ENCODE peak calls at places on chromosomes 1 and 21, in eight cellular contexts. F is C1 segment of cervical spinal cord; R is activated naive CD4-positive, alpha-beta T cell; J is mesendoderm; D is T-helper 9 cell; Q is cardiac muscle cell; W is T follicular helper cell; X is NCI-H1930. E is an unnamed sample.

GRCh38 chr1:70140894-70141293 is 64.5 kb downstream of the LRRC40 start:
- DNase-seq in J (peak), D (no peak), X (no peak), R (no peak), W (no peak), F (no peak), Q (peak), E (no peak)

GRCh38 chr1:58211857-58212256 is 334.7 kb downstream of the OMA1 start:
- DNase-seq in R (no peak), Q (no peak), F (no peak), W (no peak), X (no peak), J (no peak), D (no peak), E (no peak)

GRCh38 chr1:53305650-53306049 is 22.2 kb downstream of the LRP8 start:
- DNase-seq in F (no peak), R (no peak), D (no peak), J (no peak), Q (no peak), X (no peak), W (no peak), E (no peak)

GRCh38 chr1:31978853-31979400 is 34.7 kb upstream of the KHDRBS1 start:
- DNase-seq in J (peak), W (no peak), Q (peak), F (no peak), X (no peak), D (no peak), R (no peak), E (no peak)

GRCh38 chr1:41687007-41687406 is 202.5 kb upstream of the EDN2 start:
- DNase-seq in F (no peak), R (no peak), X (no peak), J (no peak), W (no peak), Q (no peak), D (no peak), E (no peak)

GRCh38 chr1:105565006-105565405 is 1491.5 kb upstream of the PRMT6 start:
- DNase-seq in X (no peak), W (no peak), Q (no peak), J (no peak), R (no peak), D (no peak), F (no peak), E (no peak)

GRCh38 chr1:8189931-8190483 is 127.9 kb upstream of the SLC45A1 start:
- DNase-seq in R (no peak), X (no peak), D (no peak), F (no peak), J (no peak), W (no peak), Q (no peak), E (no peak)

GRCh38 chr1:174989540-174990181 is 10.1 kb upstream of the CACYBP start:
- DNase-seq in J (no peak), W (no peak), D (no peak), R (no peak), Q (no peak), X (no peak), F (no peak), E (no peak)

GRCh38 chr1:26853156-26853555 is 9.8 kb upstream of the SFN start:
- DNase-seq in W (peak), R (peak), F (peak), X (peak), D (peak), Q (peak), J (peak), E (no peak)

GRCh38 chr1:161486806-161487482 is 18.3 kb upstream of the FCGR2A start:
- DNase-seq in J (peak), X (peak), D (no peak), R (no peak), F (no peak), Q (peak), W (no peak), E (no peak)

GRCh38 chr1:46041974-46042373 is 90.5 kb downstream of the PIK3R3 start:
- DNase-seq in Q (no peak), R (no peak), D (no peak), J (no peak), W (no peak), F (no peak), X (no peak), E (no peak)

GRCh38 chr1:114345930-114346479 is 165.0 kb downstream of the TRIM33 start:
- DNase-seq in F (no peak), W (no peak), X (no peak), J (peak), Q (peak), R (no peak), D (no peak), E (no peak)

GRCh38 chr1:56502700-56503245 is 76.6 kb downstream of the PLPP3 start:
- DNase-seq in F (no peak), J (no peak), Q (peak), D (no peak), R (no peak), W (no peak), X (no peak), E (no peak)

GRCh38 chr1:39657923-39658485 is 13.9 kb downstream of the NT5C1A start:
- DNase-seq in F (no peak), J (peak), X (peak), W (peak), Q (peak), R (peak), D (peak), E (no peak)

GRCh38 chr1:67307251-67308060 is at the start of gene IL12RB2:
- DNase-seq in W (no peak), Q (no peak), J (peak), R (peak), D (peak), F (no peak), X (no peak), E (no peak)

GRCh38 chr1:36350659-36351171 is 27.3 kb upstream of the EVA1B start:
- DNase-seq in F (no peak), D (peak), J (peak), W (peak), Q (peak), R (peak), X (no peak), E (no peak)

GRCh38 chr1:36572906-36573305 is 90.2 kb upstream of the CSF3R start:
- DNase-seq in X (no peak), W (no peak), R (no peak), D (no peak), F (no peak), Q (no peak), J (no peak), E (no peak)

GRCh38 chr1:109687641-109688499 is at the start of gene GSTM1:
- DNase-seq in F (no peak), J (peak), Q (peak), W (no peak), R (peak), X (no peak), D (no peak), E (no peak)

GRCh38 chr1:156407344-156407743 is 38.3 kb downstream of the RHBG start:
- DNase-seq in R (no peak), X (no peak), J (peak), D (no peak), F (peak), Q (no peak), W (no peak), E (no peak)

GRCh38 chr1:116089870-116090269 is 21.3 kb upstream of the MAB21L3 start:
- DNase-seq in R (no peak), X (no peak), Q (no peak), W (no peak), J (no peak), F (no peak), D (no peak), E (no peak)

GRCh38 chr21:32733356-32733755 is 5.5 kb upstream of the SYNJ1 start:
- DNase-seq in Q (no peak), W (no peak), R (no peak), F (no peak), J (no peak), X (no peak), D (no peak), E (no peak)

GRCh38 chr1:107228704-107229103 is 87.9 kb downstream of the NTNG1 start:
- DNase-seq in Q (no peak), F (no peak), X (no peak), R (no peak), W (no peak), D (no peak), J (no peak), E (no peak)